ENCODE peak calls at places on chromosomes 5 and 9, in five cellular contexts. One of them, this sample, is unnamed.
A peak's percentile ranks its signal among the peaks of the same experiment; 100 is the strongest.

GRCh38 chr5:14475013-14475412 is 106.6 kb upstream of the OTULINL start:
- DNase-seq in uterus: no peak
- DNase-seq in ovary: no peak
- DNase-seq in psoas muscle: no peak
- DNase-seq in lower leg skin: no peak
- DNase-seq in this sample: no peak

GRCh38 chr5:57986746-57987145 is 473.1 kb downstream of the PLK2 start:
- DNase-seq in ovary: no peak
- DNase-seq in lower leg skin: no peak
- DNase-seq in psoas muscle: no peak
- DNase-seq in uterus: peak; percentile 18
- DNase-seq in this sample: no peak

GRCh38 chr9:16368425-16369087 is 501.9 kb downstream of the BNC2 start:
- DNase-seq in ovary: no peak
- DNase-seq in psoas muscle: no peak
- DNase-seq in lower leg skin: no peak
- DNase-seq in uterus: no peak
- DNase-seq in this sample: no peak

GRCh38 chr9:706606-707451 is 134.7 kb upstream of the DMRT1 start:
- DNase-seq in lower leg skin: peak; percentile 96
- DNase-seq in psoas muscle: peak; percentile 80
- DNase-seq in ovary: peak; percentile 83
- DNase-seq in uterus: peak; percentile 71
- DNase-seq in this sample: peak; percentile 62

GRCh38 chr5:173204185-173204979 is 30.6 kb downstream of the NKX2-5 start:
- DNase-seq in uterus: no peak
- DNase-seq in psoas muscle: no peak
- DNase-seq in lower leg skin: no peak
- DNase-seq in ovary: no peak
- DNase-seq in this sample: peak; percentile 9

GRCh38 chr5:65262590-65263189 is 219.0 kb downstream of the ADAMTS6 start:
- DNase-seq in ovary: no peak
- DNase-seq in psoas muscle: no peak
- DNase-seq in lower leg skin: no peak
- DNase-seq in uterus: peak; percentile 15
- DNase-seq in this sample: no peak

GRCh38 chr9:76688471-76689238 is 75.6 kb upstream of the PCA3 start:
- DNase-seq in lower leg skin: no peak
- DNase-seq in uterus: no peak
- DNase-seq in psoas muscle: no peak
- DNase-seq in ovary: no peak
- DNase-seq in this sample: no peak

GRCh38 chr5:179759961-179760541 is 27.4 kb downstream of the MAML1 start:
- DNase-seq in ovary: no peak
- DNase-seq in uterus: no peak
- DNase-seq in psoas muscle: no peak
- DNase-seq in lower leg skin: no peak
- DNase-seq in this sample: no peak

GRCh38 chr9:93098236-93098946 is 2.4 kb downstream of the CARD19 start:
- DNase-seq in ovary: peak; percentile 91
- DNase-seq in lower leg skin: peak; percentile 98
- DNase-seq in psoas muscle: peak; percentile 94
- DNase-seq in uterus: peak; percentile 90
- DNase-seq in this sample: peak; percentile 65

GRCh38 chr5:179194201-179194910 is 134.2 kb downstream of the ZNF354C start:
- DNase-seq in lower leg skin: no peak
- DNase-seq in psoas muscle: no peak
- DNase-seq in ovary: no peak
- DNase-seq in uterus: no peak
- DNase-seq in this sample: no peak

GRCh38 chr9:114207034-114207815 is 51.9 kb downstream of the COL27A1 start:
- DNase-seq in uterus: peak; percentile 62
- DNase-seq in lower leg skin: no peak
- DNase-seq in ovary: no peak
- DNase-seq in psoas muscle: peak; percentile 81
- DNase-seq in this sample: no peak

GRCh38 chr9:114718801-114719221 is 36.8 kb upstream of the TEX48 start:
- DNase-seq in lower leg skin: no peak
- DNase-seq in ovary: no peak
- DNase-seq in uterus: no peak
- DNase-seq in psoas muscle: no peak
- DNase-seq in this sample: no peak

GRCh38 chr5:94217745-94218144 is 400.7 kb downstream of the KIAA0825 start:
- DNase-seq in ovary: no peak
- DNase-seq in lower leg skin: no peak
- DNase-seq in uterus: no peak
- DNase-seq in psoas muscle: no peak
- DNase-seq in this sample: no peak

GRCh38 chr5:169803077-169803981 is 166.3 kb downstream of the DOCK2 start:
- DNase-seq in psoas muscle: no peak
- DNase-seq in uterus: peak; percentile 30
- DNase-seq in lower leg skin: no peak
- DNase-seq in ovary: no peak
- DNase-seq in this sample: no peak

GRCh38 chr5:135172718-135173117 is 138.7 kb upstream of the PITX1 start:
- DNase-seq in lower leg skin: no peak
- DNase-seq in ovary: no peak
- DNase-seq in uterus: no peak
- DNase-seq in psoas muscle: no peak
- DNase-seq in this sample: no peak

GRCh38 chr9:96327694-96328352 is 25.8 kb upstream of the HSD17B3 start:
- DNase-seq in lower leg skin: no peak
- DNase-seq in ovary: no peak
- DNase-seq in psoas muscle: no peak
- DNase-seq in uterus: peak; percentile 29
- DNase-seq in this sample: no peak

GRCh38 chr5:170809551-170809950 is 26.0 kb downstream of the GABRP start:
- DNase-seq in ovary: no peak
- DNase-seq in psoas muscle: no peak
- DNase-seq in lower leg skin: no peak
- DNase-seq in uterus: no peak
- DNase-seq in this sample: no peak

GRCh38 chr9:18543406-18543965 is 69.5 kb downstream of the ADAMTSL1 start:
- DNase-seq in ovary: no peak
- DNase-seq in lower leg skin: no peak
- DNase-seq in uterus: peak; percentile 71
- DNase-seq in psoas muscle: no peak
- DNase-seq in this sample: no peak

GRCh38 chr5:149745-150450 is 41.4 kb upstream of the LRRC14B start:
- DNase-seq in uterus: no peak
- DNase-seq in lower leg skin: no peak
- DNase-seq in ovary: no peak
- DNase-seq in psoas muscle: no peak
- DNase-seq in this sample: no peak

GRCh38 chr5:179345429-179346321 is at the start of gene ADAMTS2:
- DNase-seq in uterus: peak; percentile 80
- DNase-seq in lower leg skin: peak; percentile 94
- DNase-seq in psoas muscle: peak; percentile 80
- DNase-seq in ovary: peak; percentile 80
- DNase-seq in this sample: no peak

GRCh38 chr5:85484982-85485574 is 1100.4 kb upstream of the EDIL3 start:
- DNase-seq in uterus: no peak
- DNase-seq in ovary: no peak
- DNase-seq in lower leg skin: no peak
- DNase-seq in psoas muscle: no peak
- DNase-seq in this sample: no peak

GRCh38 chr5:86460519-86460918 is 157.2 kb upstream of the COX7C start:
- DNase-seq in uterus: no peak
- DNase-seq in psoas muscle: no peak
- DNase-seq in ovary: no peak
- DNase-seq in lower leg skin: no peak
- DNase-seq in this sample: no peak

GRCh38 chr5:1801954-1802295 is 718 bp downstream of the NDUFS6 start:
- DNase-seq in psoas muscle: no peak
- DNase-seq in ovary: no peak
- DNase-seq in lower leg skin: no peak
- DNase-seq in uterus: no peak
- DNase-seq in this sample: no peak

GRCh38 chr9:33687779-33688178 is 107.6 kb upstream of the PRSS3 start:
- DNase-seq in ovary: no peak
- DNase-seq in uterus: no peak
- DNase-seq in psoas muscle: no peak
- DNase-seq in lower leg skin: no peak
- DNase-seq in this sample: no peak

DNA sequence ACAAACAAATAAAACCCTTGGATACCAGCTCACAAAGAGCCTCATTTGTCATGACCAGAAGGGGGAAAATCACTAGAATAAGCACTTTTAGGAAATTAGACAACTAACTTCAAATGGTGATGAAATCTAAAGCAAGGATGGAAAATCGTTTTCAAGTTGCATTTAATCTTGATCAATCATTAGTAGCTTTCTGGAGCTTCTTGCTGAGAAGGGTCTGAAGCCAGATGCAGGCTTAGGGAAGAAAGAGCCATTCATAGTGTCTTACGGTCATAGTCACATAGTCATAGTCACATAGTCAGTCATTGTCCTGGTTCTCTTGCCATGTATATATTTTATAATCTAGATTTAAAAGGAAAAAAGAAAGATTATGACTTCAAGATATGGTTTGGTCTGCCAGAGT is 610.5 kb downstream of the ACTL7B start:
- DNase-seq in lower leg skin: no peak
- DNase-seq in psoas muscle: no peak
- DNase-seq in uterus: no peak
- DNase-seq in ovary: no peak
- DNase-seq in this sample: no peak
- TF ChIP-seq CTCF in lower leg skin: no peak
- TF ChIP-seq CTCF in psoas muscle: no peak
- TF ChIP-seq CTCF in uterus: no peak
- TF ChIP-seq CTCF in ovary: no peak
- TF ChIP-seq CTCF in this sample: no peak

DNA sequence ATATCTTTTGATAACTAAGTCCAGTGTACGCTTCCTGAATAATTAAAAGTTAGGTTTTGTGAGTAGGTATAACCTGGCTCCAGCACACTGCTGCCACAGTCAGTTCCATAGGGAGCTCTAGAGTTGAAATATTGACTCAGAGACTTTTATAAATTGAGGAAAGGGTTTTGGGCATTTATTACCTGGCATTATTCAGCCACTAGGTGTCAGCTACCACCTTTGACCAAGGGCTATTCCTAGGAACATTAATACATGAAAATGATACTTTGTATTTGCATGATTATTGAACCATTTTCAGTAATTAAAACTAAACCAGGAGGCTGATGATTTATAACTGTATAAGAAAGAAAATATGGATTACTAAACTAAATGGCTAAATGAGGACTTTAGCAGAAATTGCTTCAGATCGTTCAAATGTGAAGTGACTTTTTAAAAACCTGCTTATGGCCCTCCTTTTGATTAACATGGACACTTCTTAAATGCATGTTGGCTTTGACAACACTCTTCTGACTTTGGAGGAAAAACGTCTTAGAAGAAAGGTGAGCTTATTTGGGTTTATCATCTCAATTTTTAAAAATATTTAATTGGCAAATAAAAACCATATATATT is 83.0 kb downstream of the SMC2 start:
- DNase-seq in ovary: no peak
- DNase-seq in lower leg skin: no peak
- DNase-seq in psoas muscle: no peak
- DNase-seq in uterus: no peak
- DNase-seq in this sample: no peak
- TF ChIP-seq CTCF in ovary: no peak
- TF ChIP-seq CTCF in lower leg skin: no peak
- TF ChIP-seq CTCF in psoas muscle: peak; percentile 16
- TF ChIP-seq CTCF in uterus: no peak
- TF ChIP-seq CTCF in this sample: no peak

DNA sequence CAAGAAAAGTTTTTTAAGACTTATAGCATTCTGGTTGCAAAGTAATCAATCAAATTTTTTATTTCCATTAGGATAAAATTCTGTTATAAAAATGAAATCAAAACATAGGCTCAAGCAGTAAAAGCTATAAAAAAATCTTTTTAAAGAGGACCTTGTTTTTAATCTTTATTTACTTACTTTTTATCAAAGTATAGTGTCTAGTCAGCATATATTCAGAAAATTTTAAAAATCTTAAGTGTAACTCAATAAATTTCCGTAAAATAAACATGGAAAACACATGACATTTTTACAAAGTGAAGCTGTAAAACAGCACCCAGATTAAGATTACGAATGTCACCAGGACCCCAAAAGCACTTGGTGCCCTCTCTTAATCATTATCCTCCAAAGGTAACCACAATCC is 302.4 kb downstream of the TMEM161B start:
- DNase-seq in lower leg skin: no peak
- DNase-seq in ovary: no peak
- DNase-seq in uterus: no peak
- DNase-seq in psoas muscle: no peak
- DNase-seq in this sample: no peak
- TF ChIP-seq CTCF in lower leg skin: no peak
- TF ChIP-seq CTCF in ovary: no peak
- TF ChIP-seq CTCF in uterus: no peak
- TF ChIP-seq CTCF in psoas muscle: no peak
- TF ChIP-seq CTCF in this sample: no peak

GRCh38 chr5:128082551-128083032 is 974 bp upstream of the SLC12A2 start:
- DNase-seq in uterus: no peak
- DNase-seq in ovary: no peak
- DNase-seq in lower leg skin: no peak
- DNase-seq in psoas muscle: no peak
- DNase-seq in this sample: no peak

GRCh38 chr5:128083033-128083810 is at the start of gene SLC12A2:
- DNase-seq in uterus: peak; percentile 89
- DNase-seq in lower leg skin: peak; percentile 97
- DNase-seq in psoas muscle: peak; percentile 92
- DNase-seq in ovary: peak; percentile 95
- DNase-seq in this sample: peak; percentile 85

GRCh38 chr5:128084228-128085167 is 932 bp downstream of the SLC12A2 start:
- DNase-seq in uterus: peak; percentile 31
- DNase-seq in psoas muscle: peak; percentile 44
- DNase-seq in lower leg skin: peak; percentile 85
- DNase-seq in ovary: peak; percentile 55
- DNase-seq in this sample: no peak

GRCh38 chr5:128083811-128084227 is 253 bp downstream of the SLC12A2 start:
- DNase-seq in ovary: no peak
- DNase-seq in uterus: no peak
- DNase-seq in lower leg skin: no peak
- DNase-seq in psoas muscle: no peak
- DNase-seq in this sample: no peak

DNA sequence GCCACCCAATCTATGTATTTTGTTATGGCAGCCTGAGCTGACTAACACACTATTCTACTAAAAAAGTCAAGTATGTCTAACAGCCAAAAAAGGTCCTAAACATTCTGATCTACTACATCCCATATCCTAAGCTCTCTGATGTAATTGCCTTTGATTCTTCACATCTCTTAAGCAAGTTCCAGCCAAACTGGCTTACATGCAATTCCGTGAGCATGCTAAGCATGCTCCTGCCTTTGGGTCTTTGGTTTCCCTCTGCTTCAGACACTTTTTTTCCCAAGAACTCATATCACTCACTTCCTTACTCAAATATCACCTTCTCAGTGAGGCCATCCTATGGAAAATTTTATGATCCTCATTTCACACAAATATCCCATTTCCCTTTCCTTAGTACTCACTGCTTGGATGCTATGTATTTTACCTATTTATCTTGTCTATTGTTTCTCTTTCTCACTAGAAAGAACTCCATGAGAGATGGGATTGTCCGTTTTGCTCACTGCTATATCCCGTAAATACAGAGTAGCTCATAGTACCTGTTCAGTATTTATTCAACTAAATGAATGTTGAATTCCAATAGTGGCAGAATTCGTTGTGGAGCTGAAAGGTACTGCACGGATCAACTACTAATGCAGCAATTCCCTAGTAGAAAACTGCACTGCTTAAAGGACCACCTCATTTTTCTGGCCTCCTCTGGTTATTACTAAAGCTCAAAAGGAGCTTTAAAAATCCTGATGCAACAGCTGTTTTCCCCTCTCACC is 2.3 kb upstream of the SLC12A2 start:
- DNase-seq in ovary: no peak
- DNase-seq in lower leg skin: no peak
- DNase-seq in uterus: no peak
- DNase-seq in psoas muscle: no peak
- DNase-seq in this sample: no peak
- TF ChIP-seq CTCF in ovary: no peak
- TF ChIP-seq CTCF in lower leg skin: no peak
- TF ChIP-seq CTCF in uterus: peak; percentile 18
- TF ChIP-seq CTCF in psoas muscle: peak; percentile 10
- TF ChIP-seq CTCF in this sample: peak; percentile 9